ENCODE peak calls at places on chromosome 12, in four cellular contexts. J is body of pancreas, S is A549, T is ovary. D is an unnamed sample.

GRCh38 chr12:57554897-57555296 is 5.1 kb downstream of the KIF5A start:
- DNase-seq in J (no peak), S (no peak), T (no peak), D (no peak)

GRCh38 chr12:11769723-11770514 is 120.4 kb downstream of the ETV6 start:
- DNase-seq in J (no peak), S (no peak), T (no peak), D (no peak)

GRCh38 chr12:102690267-102690666 is 209.9 kb upstream of the IGF1 start:
- DNase-seq in J (no peak), S (no peak), T (no peak), D (no peak)

GRCh38 chr12:13075114-13075471 is 28.4 kb downstream of the GSG1 start:
- DNase-seq in J (no peak), S (no peak), T (no peak), D (no peak)

GRCh38 chr12:69266045-69266635 is 26.8 kb downstream of the CPSF6 start:
- DNase-seq in J (no peak), S (no peak), T (no peak), D (no peak)

GRCh38 chr12:88559199-88559598 is 21.1 kb downstream of the KITLG start:
- DNase-seq in J (no peak), S (no peak), T (no peak), D (no peak)

GRCh38 chr12:55935742-55936151 is 4.8 kb downstream of the DGKA start:
- DNase-seq in J (peak), S (no peak), T (peak), D (no peak)

GRCh38 chr12:6899837-6900519 is 4.6 kb upstream of the LRRC23 start:
- DNase-seq in J (peak), S (no peak), T (no peak), D (no peak)

GRCh38 chr12:53123578-53124351 is 20.5 kb downstream of the SOAT2 start:
- DNase-seq in J (no peak), S (peak), T (no peak), D (no peak)

GRCh38 chr12:42589465-42590323 is at the start of gene PRICKLE1:
- DNase-seq in J (peak), S (peak), T (peak), D (no peak)

GRCh38 chr12:65637150-65637549 is 187.1 kb upstream of the HMGA2 start:
- DNase-seq in J (no peak), S (no peak), T (no peak), D (no peak)
- TF ChIP-seq POLR2A in J (no peak), S (no peak), T (no peak), D (no peak)

DNA sequence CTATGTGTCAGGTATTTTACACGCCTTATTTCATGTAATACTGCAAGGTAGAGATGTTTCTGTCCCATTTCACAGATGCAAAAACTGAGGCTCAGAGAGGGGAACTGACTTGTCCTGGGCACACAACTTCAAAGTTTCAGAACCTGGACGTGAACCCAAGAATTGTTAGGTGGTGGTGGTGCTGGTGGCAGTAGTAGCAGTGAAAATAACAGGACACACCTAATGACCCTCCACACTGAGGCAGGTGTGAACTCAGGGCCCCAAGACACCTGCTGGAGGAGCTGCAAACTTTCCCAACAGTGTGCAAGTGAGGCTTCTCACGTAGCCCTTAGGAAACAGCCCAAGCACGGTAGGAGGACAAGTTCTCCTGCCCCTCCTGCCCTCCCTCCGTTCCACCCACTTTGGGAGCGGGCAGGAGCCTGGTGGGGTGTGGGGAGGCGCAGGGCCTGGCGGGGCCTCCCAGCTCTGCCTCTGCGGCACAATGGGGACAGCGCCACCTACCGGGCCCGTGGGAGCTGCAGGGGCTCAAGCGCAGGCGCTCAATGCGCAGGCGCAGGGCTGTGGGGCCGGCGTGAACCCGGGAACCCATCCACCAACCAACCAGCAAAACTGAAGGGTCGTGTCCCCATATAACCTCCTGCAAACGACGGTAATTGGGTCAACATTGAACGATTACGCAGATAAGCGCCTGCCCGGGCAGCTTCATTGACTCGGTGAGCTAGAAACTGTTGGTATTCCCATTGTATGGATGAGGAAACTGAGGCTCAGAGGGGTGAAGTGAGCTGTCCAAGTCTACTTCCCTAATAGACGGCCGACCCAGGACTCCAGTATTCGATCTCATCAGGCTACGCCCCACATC is 12.0 kb upstream of the TRPV4 start:
- DNase-seq in J (peak), S (peak), T (peak), D (peak)
- H3K4me3 ChIP-seq in J (no peak), S (peak), T (no peak), D (peak)

GRCh38 chr12:93677195-93678064 is at the start of gene CRADD:
- DNase-seq in J (peak), S (peak), T (peak), D (peak)
- TF ChIP-seq POLR2A in J (peak), S (peak), T (peak), D (peak)

DNA sequence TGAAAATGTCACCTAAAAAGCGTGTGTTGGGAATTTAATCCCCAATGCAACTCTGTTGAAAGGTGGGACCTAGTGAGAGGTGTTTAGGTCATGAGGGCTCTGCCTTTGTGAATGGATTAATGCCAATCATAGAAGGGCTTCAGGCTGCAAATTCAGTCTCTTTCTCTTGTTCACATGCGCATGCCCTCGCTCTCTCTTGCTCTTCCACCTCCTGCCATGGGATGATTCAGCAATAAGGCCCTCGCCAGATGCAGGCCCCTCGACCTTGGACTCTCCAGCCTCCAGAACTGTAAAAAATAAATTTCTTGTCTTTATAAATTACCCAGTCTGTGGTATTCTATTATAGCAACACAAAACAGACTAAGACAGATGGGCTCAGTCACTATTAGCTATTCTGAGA is 55.4 kb downstream of the PLXNC1 start:
- DNase-seq in J (no peak), S (no peak), T (peak), D (no peak)
- H3K4me3 ChIP-seq in J (no peak), S (no peak), T (no peak), D (no peak)

GRCh38 chr12:74537126-74537706 is 419 bp upstream of the ATXN7L3B start:
- DNase-seq in J (no peak), S (peak), T (no peak), D (no peak)

GRCh38 chr12:74539765-74540526 is 2.3 kb downstream of the ATXN7L3B start:
- DNase-seq in J (no peak), S (no peak), T (no peak), D (no peak)

GRCh38 chr12:74539261-74539660 is 1.6 kb downstream of the ATXN7L3B start:
- DNase-seq in J (no peak), S (no peak), T (no peak), D (no peak)

GRCh38 chr12:74537707-74538385 is at the start of gene ATXN7L3B:
- DNase-seq in J (peak), S (peak), T (peak), D (peak)

DNA sequence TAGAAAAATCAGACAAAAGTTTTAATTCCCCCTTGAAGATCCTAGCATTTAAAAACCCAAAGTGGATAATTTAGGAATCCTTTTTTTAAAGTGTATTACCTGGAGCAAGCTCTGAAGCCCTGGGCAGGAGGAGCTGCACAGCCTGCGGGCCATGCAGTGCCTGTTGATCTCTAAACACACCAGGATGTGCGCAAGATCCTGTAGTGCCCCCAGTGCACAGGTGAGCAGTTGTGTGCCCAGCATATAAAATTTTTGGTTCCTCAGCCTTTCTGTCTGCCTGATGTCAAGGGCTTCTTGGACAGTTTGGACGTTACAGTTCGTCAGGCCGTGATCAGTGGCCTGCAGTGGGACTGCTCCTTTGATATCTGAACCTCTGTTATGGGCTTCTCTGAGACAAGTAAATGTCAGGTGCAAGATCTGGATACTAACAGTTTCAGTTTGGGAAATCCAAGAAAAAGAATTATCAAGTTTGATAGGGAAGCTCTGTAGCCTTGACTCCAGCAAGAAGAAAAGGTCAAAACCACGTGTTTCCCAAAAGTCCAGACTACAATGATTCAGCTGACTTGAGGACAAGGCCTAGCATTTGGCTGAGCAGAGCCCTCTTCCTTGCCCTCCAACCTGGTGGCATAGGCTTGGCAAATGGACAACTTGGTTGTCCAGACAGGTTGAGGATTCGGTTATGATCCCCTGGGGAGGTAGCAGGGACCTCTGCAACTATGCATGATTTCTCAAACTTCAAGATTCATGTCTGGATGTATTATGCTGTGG is 1.0 kb downstream of the ATXN7L3B start:
- DNase-seq in J (peak), S (no peak), T (no peak), D (no peak)
- TF ChIP-seq POLR2A in J (no peak), S (no peak), T (no peak), D (no peak)

GRCh38 chr12:25384954-25385216 is 134.2 kb upstream of the KRAS start:
- DNase-seq in J (no peak), S (no peak), T (no peak), D (no peak)

GRCh38 chr12:25382311-25383106 is 131.8 kb upstream of the KRAS start:
- DNase-seq in J (no peak), S (no peak), T (no peak), D (no peak)

GRCh38 chr12:25387136-25388050 is 136.7 kb upstream of the KRAS start:
- DNase-seq in J (peak), S (peak), T (peak), D (peak)

GRCh38 chr12:25386823-25387134 is 136.1 kb upstream of the KRAS start:
- DNase-seq in J (peak), S (peak), T (peak), D (no peak)

DNA sequence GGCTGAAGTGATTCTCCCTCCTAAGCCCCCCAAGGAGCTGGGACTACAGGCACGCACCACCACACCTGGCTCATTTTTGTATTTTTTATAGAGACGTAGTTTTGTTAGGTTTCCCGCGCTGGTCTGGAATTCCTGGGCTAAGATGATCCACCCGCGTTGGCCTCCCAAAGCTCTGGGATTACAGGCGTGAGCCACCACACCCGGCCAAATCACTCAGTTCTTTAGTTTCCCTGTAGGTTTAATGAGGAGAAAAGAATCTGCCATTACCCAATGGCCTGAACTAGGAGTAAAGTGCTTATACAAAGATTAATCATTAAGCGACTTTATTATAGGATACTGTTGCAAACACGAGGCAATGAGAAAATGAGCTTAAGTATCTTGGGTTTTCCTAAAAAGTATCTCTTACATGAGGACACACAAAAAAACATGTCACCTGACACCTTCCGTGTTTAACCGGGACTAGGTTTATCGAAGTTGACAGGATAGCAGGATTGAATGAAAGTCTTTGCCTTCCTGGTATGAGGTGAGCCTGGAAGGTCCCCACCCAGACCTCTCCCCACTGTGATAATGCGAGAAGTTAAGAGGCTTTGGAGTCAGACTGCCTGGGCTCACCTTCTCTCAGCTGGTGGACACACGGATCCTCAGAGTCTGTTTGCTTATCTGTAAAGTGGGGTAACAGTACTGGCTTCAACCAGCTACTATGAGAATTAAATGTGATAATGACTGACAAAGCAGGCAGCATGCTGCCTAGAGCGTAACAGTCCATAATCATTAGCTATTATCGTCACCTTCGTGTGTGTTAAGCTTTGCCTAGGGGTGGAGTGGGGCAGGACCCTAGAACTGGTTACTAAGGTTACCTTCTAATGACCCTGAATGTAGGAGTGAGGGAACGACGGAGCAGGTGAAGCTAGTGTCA is 133.6 kb upstream of the KRAS start:
- DNase-seq in J (no peak), S (no peak), T (no peak), D (no peak)
- H3K4me3 ChIP-seq in J (no peak), S (peak), T (peak), D (peak)

GRCh38 chr12:24840046-24840800 is 108.7 kb downstream of the BCAT1 start:
- DNase-seq in J (no peak), S (no peak), T (no peak), D (no peak)

GRCh38 chr12:24848941-24849477 is 99.9 kb downstream of the BCAT1 start:
- DNase-seq in J (peak), S (no peak), T (no peak), D (no peak)

GRCh38 chr12:24846689-24847088 is 102.2 kb downstream of the BCAT1 start:
- DNase-seq in J (no peak), S (no peak), T (no peak), D (no peak)

GRCh38 chr12:24850486-24850885 is 98.4 kb downstream of the BCAT1 start:
- DNase-seq in J (no peak), S (no peak), T (no peak), D (no peak)

GRCh38 chr12:24845615-24846014 is 103.3 kb downstream of the BCAT1 start:
- DNase-seq in J (no peak), S (no peak), T (no peak), D (no peak)
- TF ChIP-seq POLR2A in J (no peak), S (no peak), T (no peak), D (no peak)

GRCh38 chr12:80872053-80872452 is 65.7 kb downstream of the LIN7A start:
- DNase-seq in J (no peak), S (no peak), T (no peak), D (no peak)

GRCh38 chr12:80877706-80878384 is 59.9 kb downstream of the LIN7A start:
- DNase-seq in J (no peak), S (no peak), T (no peak), D (no peak)
- H3K4me3 ChIP-seq in J (no peak), S (no peak), T (no peak), D (no peak)

D was measured in breast epithelium.